ENCODE peak calls at places on chromosomes 7 and 10, in six cellular contexts. U is stimulated activated CD4-positive, alpha-beta T cell treated with anti-CD3 and anti-CD28 coated beads, Interleukin-1b, Interleukin-23, amount 100 ng/mL, for 1 hour; Y is mesendoderm; L is RWPE1; J is suprapubic skin; Z is DMS 273 treated with DMSO at 0.1 percent for 48 hours. O is an unnamed sample.

GRCh38 chr10:94224656-94225055 is 138.1 kb downstream of the NOC3L start:
- DNase-seq in U (no peak), Y (no peak), L (peak; percentile 39), J (no peak), Z (no peak), O (no peak)

GRCh38 chr7:106071356-106071998 is 40.6 kb downstream of the SYPL1 start:
- DNase-seq in U (no peak), Y (peak; percentile 96), L (peak; percentile 43), J (no peak), Z (no peak), O (no peak)

GRCh38 chr7:145216876-145217275 is 381.0 kb upstream of the TPK1 start:
- DNase-seq in U (no peak), Y (no peak), L (no peak), J (no peak), Z (no peak), O (no peak)

GRCh38 chr10:11533328-11533781 is 78.1 kb downstream of the USP6NL start:
- DNase-seq in U (no peak), Y (peak; percentile 65), L (no peak), J (no peak), Z (no peak), O (no peak)

GRCh38 chr7:63927261-63927660 is 71.4 kb upstream of the ZNF722 start:
- DNase-seq in U (no peak), Y (no peak), L (no peak), J (no peak), Z (no peak), O (no peak)

GRCh38 chr10:78332699-78333098 is 299.0 kb downstream of the RPS24 start:
- DNase-seq in U (no peak), Y (no peak), L (no peak), J (no peak), Z (no peak), O (no peak)

GRCh38 chr7:26900283-26900682 is 35.9 kb upstream of the SKAP2 start:
- DNase-seq in U (no peak), Y (no peak), L (no peak), J (no peak), Z (no peak), O (no peak)

GRCh38 chr10:14593806-14594205 is 180.9 kb downstream of the FAM107B start:
- DNase-seq in U (no peak), Y (no peak), L (no peak), J (no peak), Z (no peak), O (no peak)

GRCh38 chr7:35316549-35316948 is 62.6 kb upstream of the TBX20 start:
- DNase-seq in U (no peak), Y (no peak), L (no peak), J (no peak), Z (no peak), O (no peak)

GRCh38 chr10:90447836-90448235 is 410.0 kb downstream of the HTR7 start:
- DNase-seq in U (no peak), Y (no peak), L (no peak), J (no peak), Z (peak; percentile 84), O (no peak)

GRCh38 chr10:3926268-3926667 is 141.3 kb upstream of the KLF6 start:
- DNase-seq in U (no peak), Y (no peak), L (no peak), J (no peak), Z (no peak), O (no peak)

GRCh38 chr7:158957921-158958471 is 101.6 kb downstream of the DYNC2I1 start:
- DNase-seq in U (no peak), Y (no peak), L (peak; percentile 28), J (no peak), Z (no peak), O (no peak)

GRCh38 chr10:23158370-23158769 is 33.7 kb upstream of the PTF1A start:
- DNase-seq in U (peak; percentile 9), Y (peak; percentile 76), L (peak; percentile 79), J (no peak), Z (peak; percentile 22), O (peak; percentile 59)

GRCh38 chr7:156998988-156999610 is 11.4 kb downstream of the MNX1 start:
- DNase-seq in U (no peak), Y (peak; percentile 20), L (no peak), J (peak; percentile 69), Z (no peak), O (peak; percentile 43)

GRCh38 chr10:3874988-3875841 is 90.2 kb upstream of the KLF6 start:
- DNase-seq in U (no peak), Y (no peak), L (no peak), J (no peak), Z (no peak), O (no peak)

GRCh38 chr7:80918406-80918805 is 445 bp downstream of the SEMA3C start:
- DNase-seq in U (no peak), Y (peak; percentile 74), L (peak; percentile 33), J (no peak), Z (no peak), O (peak; percentile 48)

GRCh38 chr10:62433181-62433692 is 59.1 kb downstream of the ZNF365 start:
- DNase-seq in U (peak; percentile 19), Y (peak; percentile 36), L (peak; percentile 91), J (no peak), Z (no peak), O (no peak)

GRCh38 chr10:64594072-64594471 is 1072.9 kb downstream of the REEP3 start:
- DNase-seq in U (no peak), Y (no peak), L (no peak), J (no peak), Z (no peak), O (no peak)

GRCh38 chr7:79553811-79554555 is 100.5 kb upstream of the MAGI2 start:
- DNase-seq in U (no peak), Y (no peak), L (peak; percentile 51), J (no peak), Z (no peak), O (no peak)

GRCh38 chr7:138781004-138781403 is 16.8 kb upstream of the TMEM213 start:
- DNase-seq in U (no peak), Y (no peak), L (no peak), J (no peak), Z (no peak), O (no peak)

GRCh38 chr10:4121531-4122380 is 336.7 kb upstream of the KLF6 start:
- DNase-seq in U (no peak), Y (no peak), L (no peak), J (no peak), Z (no peak), O (no peak)

GRCh38 chr10:60728056-60728455 is 50.2 kb upstream of the CDK1 start:
- DNase-seq in U (no peak), Y (no peak), L (no peak), J (no peak), Z (no peak), O (no peak)

GRCh38 chr7:112072541-112073245 is 133.5 kb downstream of the DOCK4 start:
- DNase-seq in U (no peak), Y (peak; percentile 39), L (no peak), J (no peak), Z (no peak), O (no peak)

GRCh38 chr10:132163278-132163765 is 23.4 kb upstream of the DPYSL4 start:
- DNase-seq in U (peak; percentile 25), Y (peak; percentile 93), L (peak; percentile 75), J (no peak), Z (no peak), O (peak; percentile 86)